ENCODE peak calls at places on chromosomes 1 and 21, in six cellular contexts. W is IMR-90, N is neuronal stem cell, O is mesenchymal stem cell, P is trophoblast cell, A is H1. L is an unnamed sample.

GRCh38 chr1:246193537-246193936 is 313.5 kb downstream of the SMYD3 start:
- DNase-seq in W (no peak), N (no peak), O (no peak), P (no peak), A (no peak), L (no peak)

GRCh38 chr1:220786057-220786336 is 716 bp upstream of the MTARC1 start:
- DNase-seq in W (no peak), N (no peak), O (no peak), P (no peak), A (no peak), L (no peak)

GRCh38 chr1:229769006-229769405 is 143.0 kb downstream of the URB2 start:
- DNase-seq in W (no peak), N (no peak), O (no peak), P (no peak), A (no peak), L (no peak)

GRCh38 chr1:23369335-23370013 is at the start of gene ZNF436:
- DNase-seq in W (peak), N (no peak), O (peak), P (peak), A (no peak), L (no peak)

GRCh38 chr1:97883823-97884222 is 37.0 kb downstream of the DPYD start:
- DNase-seq in W (no peak), N (no peak), O (no peak), P (no peak), A (no peak), L (no peak)

GRCh38 chr1:209398330-209398991 is 185.1 kb upstream of the CAMK1G start:
- DNase-seq in W (peak), N (no peak), O (peak), P (peak), A (no peak), L (peak)

GRCh38 chr1:94069649-94070285 is 51.2 kb downstream of the ABCA4 start:
- DNase-seq in W (peak), N (no peak), O (peak), P (no peak), A (no peak), L (no peak)

GRCh38 chr1:92804721-92805169 is 19.8 kb upstream of the EVI5 start:
- DNase-seq in W (peak), N (no peak), O (peak), P (peak), A (no peak), L (peak)

GRCh38 chr1:242546849-242547724 is 22.6 kb upstream of the PLD5 start:
- DNase-seq in W (no peak), N (no peak), O (no peak), P (no peak), A (no peak), L (no peak)

GRCh38 chr1:235069577-235070563 is 58.8 kb downstream of the TOMM20 start:
- DNase-seq in W (peak), N (no peak), O (peak), P (peak), A (no peak), L (no peak)

GRCh38 chr1:37234941-37235418 is 200.7 kb upstream of the GRIK3 start:
- DNase-seq in W (no peak), N (peak), O (no peak), P (no peak), A (peak), L (no peak)

GRCh38 chr1:244010191-244010590 is 40.9 kb upstream of the ZBTB18 start:
- DNase-seq in W (peak), N (no peak), O (no peak), P (peak), A (no peak), L (peak)

GRCh38 chr1:241606544-241606943 is 33.6 kb downstream of the CHML start:
- DNase-seq in W (no peak), N (no peak), O (no peak), P (no peak), A (no peak), L (no peak)

GRCh38 chr1:97647776-97648175 is 273.1 kb downstream of the DPYD start:
- DNase-seq in W (peak), N (no peak), O (no peak), P (no peak), A (no peak), L (no peak)

GRCh38 chr1:212794561-212795014 is 2.9 kb downstream of the TATDN3 start:
- DNase-seq in W (no peak), N (no peak), O (peak), P (no peak), A (no peak), L (no peak)

GRCh38 chr1:21818661-21819060 is 6.6 kb downstream of the LDLRAD2 start:
- DNase-seq in W (no peak), N (peak), O (peak), P (peak), A (no peak), L (peak)

GRCh38 chr1:172976222-172977041 is 74.3 kb downstream of the TNFSF18 start:
- DNase-seq in W (peak), N (no peak), O (peak), P (no peak), A (no peak), L (no peak)

GRCh38 chr1:56676571-56677035 is 31.5 kb downstream of the PRKAA2 start:
- DNase-seq in W (peak), N (no peak), O (peak), P (no peak), A (no peak), L (no peak)

GRCh38 chr1:206708058-206708457 is 23.4 kb downstream of the MAPKAPK2 start:
- DNase-seq in W (no peak), N (no peak), O (no peak), P (no peak), A (no peak), L (no peak)

GRCh38 chr1:228860911-228861829 is 125.9 kb downstream of the RHOU start:
- DNase-seq in W (peak), N (no peak), O (peak), P (peak), A (no peak), L (peak)

GRCh38 chr1:63779338-63779819 is 5.6 kb downstream of the ROR1 start:
- DNase-seq in W (peak), N (no peak), O (peak), P (no peak), A (no peak), L (no peak)

GRCh38 chr1:54838565-54839180 is 37.5 kb upstream of the TTC22 start:
- DNase-seq in W (no peak), N (no peak), O (no peak), P (no peak), A (peak), L (no peak)

GRCh38 chr21:45976666-45977335 is 4.8 kb upstream of the COL6A1 start:
- DNase-seq in W (no peak), N (no peak), O (no peak), P (no peak), A (peak), L (peak)
- H3K14ac ChIP-seq in W (no peak), N (no peak), O (peak), P (no peak), A (no peak), L (no peak)

GRCh38 chr1:154407866-154408777 is 3.0 kb downstream of the IL6R start:
- DNase-seq in W (peak), N (no peak), O (peak), P (no peak), A (no peak), L (no peak)
- H3K4me2 ChIP-seq in W (peak), N (no peak), O (no peak), P (no peak), A (no peak), L (no peak)

GRCh38 chr21:41536827-41537103 is 28.8 kb upstream of the TMPRSS2 start:
- DNase-seq in W (no peak), N (no peak), O (no peak), P (no peak), A (no peak), L (no peak)
- H3K14ac ChIP-seq in W (no peak), N (no peak), O (no peak), P (no peak), A (no peak), L (no peak)

GRCh38 chr1:66535149-66535548 is 1.2 kb downstream of the SGIP1 start:
- DNase-seq in W (no peak), N (no peak), O (no peak), P (no peak), A (no peak), L (no peak)
- H3K4me2 ChIP-seq in W (peak), N (peak), O (peak), P (no peak), A (no peak), L (no peak)

GRCh38 chr1:9186082-9186859 is 48.3 kb upstream of the H6PD start:
- DNase-seq in W (peak), N (no peak), O (peak), P (no peak), A (no peak), L (no peak)
- H3K14ac ChIP-seq in W (peak), N (no peak), O (no peak), P (no peak), A (no peak), L (no peak)

GRCh38 chr1:60958001-60958400 is 124.4 kb upstream of the NFIA start:
- DNase-seq in W (no peak), N (no peak), O (no peak), P (no peak), A (no peak), L (no peak)

GRCh38 chr1:60965280-60965854 is 117.0 kb upstream of the NFIA start:
- DNase-seq in W (no peak), N (no peak), O (no peak), P (no peak), A (no peak), L (no peak)

GRCh38 chr1:60959701-60960100 is 122.7 kb upstream of the NFIA start:
- DNase-seq in W (no peak), N (no peak), O (no peak), P (peak), A (no peak), L (no peak)

GRCh38 chr1:60960846-60961542 is 121.4 kb upstream of the NFIA start:
- DNase-seq in W (no peak), N (no peak), O (no peak), P (no peak), A (no peak), L (no peak)

DNA sequence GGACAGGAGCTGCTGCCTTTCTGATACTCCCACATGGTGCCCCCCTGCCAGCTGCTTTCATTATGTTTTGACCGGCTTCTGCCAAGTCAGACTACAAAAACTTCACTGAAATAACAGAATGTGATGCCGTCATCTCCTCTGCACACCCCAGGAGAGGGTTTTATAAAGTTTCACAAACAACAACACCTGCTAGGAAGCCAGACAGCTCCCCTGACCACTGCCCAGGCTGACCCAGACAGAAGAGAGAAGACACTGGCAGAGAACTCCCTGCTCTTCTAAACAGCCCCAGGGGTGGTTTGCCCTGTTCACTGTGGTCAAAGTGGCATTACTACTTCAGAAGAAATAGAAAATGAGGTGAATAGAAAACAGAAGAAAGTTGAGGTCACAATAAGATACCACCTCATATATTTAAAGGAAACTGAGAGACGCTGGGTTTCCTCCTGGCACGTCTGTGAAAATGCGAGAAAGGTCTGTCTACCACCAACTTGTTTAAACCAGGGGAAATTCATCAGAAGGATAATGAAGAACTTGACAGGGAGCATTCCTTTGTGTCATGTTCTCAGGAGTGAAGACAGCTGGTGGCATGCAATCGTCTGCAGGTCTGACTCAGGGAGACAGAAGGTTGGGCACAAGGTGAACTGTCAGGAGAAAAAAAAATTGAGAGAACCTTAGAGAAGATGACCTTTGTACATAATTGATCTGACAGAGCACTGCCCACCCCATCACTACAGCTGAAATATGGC is 119.0 kb upstream of the NFIA start:
- DNase-seq in W (no peak), N (no peak), O (no peak), P (peak), A (no peak), L (no peak)
- H3K4me2 ChIP-seq in W (no peak), N (no peak), O (peak), P (no peak), A (no peak), L (no peak)